ENCODE peak calls at places on chromosomes 12 and 14, in ten cellular contexts. Z, Y, K, I, T, J, L, F, O and S are unnamed samples.

GRCh38 chr14:65462411-65462810 is 49.9 kb downstream of the FUT8 start:
- DNase-seq in K (no peak), Y (no peak), F (no peak), J (peak), O (peak), L (no peak), Z (no peak), I (no peak), T (no peak), S (no peak)

GRCh38 chr14:53358166-53358565 is 205.0 kb upstream of the DDHD1 start:
- DNase-seq in O (no peak), F (no peak), I (no peak), K (no peak), T (no peak), Z (no peak), Y (no peak), J (no peak), L (no peak), S (no peak)

GRCh38 chr14:101027966-101028365 is 124.4 kb upstream of the RTL1 start:
- DNase-seq in T (no peak), K (no peak), Z (no peak), J (no peak), L (no peak), Y (no peak), O (no peak), F (no peak), I (no peak), S (peak)

GRCh38 chr12:182381-182883 is 31.5 kb downstream of the SLC6A12 start:
- DNase-seq in O (peak), I (no peak), J (peak), Y (no peak), L (no peak), T (peak), K (no peak), Z (no peak), F (no peak), S (no peak)

GRCh38 chr14:68552597-68552996 is 240.3 kb downstream of the ZFP36L1 start:
- DNase-seq in L (peak), O (peak), Z (no peak), Y (peak), F (no peak), K (no peak), J (peak), I (no peak), T (no peak), S (no peak)

GRCh38 chr12:95549392-95550084 is 1.7 kb downstream of the USP44 start:
- DNase-seq in Z (no peak), T (no peak), I (no peak), K (no peak), Y (no peak), F (no peak), O (no peak), J (no peak), L (no peak), S (no peak)

GRCh38 chr12:64595863-64596793 is 14.2 kb upstream of the RASSF3 start:
- DNase-seq in O (no peak), L (no peak), Y (no peak), Z (peak), K (no peak), J (no peak), I (no peak), F (no peak), T (no peak), S (no peak)

GRCh38 chr12:95762123-95762785 is 28.3 kb downstream of the NTN4 start:
- DNase-seq in I (no peak), Y (no peak), K (no peak), T (no peak), O (no peak), Z (no peak), J (no peak), L (no peak), F (no peak), S (no peak)

GRCh38 chr12:131793623-131794022 is 34.6 kb upstream of the MMP17 start:
- DNase-seq in K (no peak), J (peak), Z (no peak), O (peak), Y (no peak), F (no peak), T (no peak), I (no peak), L (no peak), S (no peak)

GRCh38 chr12:88951177-88951576 is 370.9 kb upstream of the KITLG start:
- DNase-seq in T (no peak), Z (no peak), J (no peak), O (no peak), F (no peak), I (no peak), K (no peak), L (no peak), Y (no peak), S (no peak)

GRCh38 chr14:93137864-93138263 is 22.1 kb upstream of the ITPK1 start:
- DNase-seq in L (peak), F (peak), Y (no peak), K (no peak), Z (no peak), I (no peak), J (peak), O (peak), T (no peak), S (peak)

GRCh38 chr12:88472775-88473174 is 107.5 kb downstream of the KITLG start:
- DNase-seq in J (peak), K (no peak), I (no peak), L (no peak), Z (no peak), Y (no peak), O (peak), F (no peak), T (no peak), S (no peak)

GRCh38 chr14:93207468-93208308 is 632 bp downstream of the UBR7 start:
- DNase-seq in J (peak), L (no peak), K (no peak), Z (peak), I (peak), Y (peak), T (peak), F (peak), O (peak), S (no peak)

GRCh38 chr14:70358631-70359030 is 852 bp downstream of the COX16 start:
- DNase-seq in L (no peak), T (no peak), K (no peak), Z (no peak), O (peak), Y (no peak), J (peak), F (peak), I (no peak), S (no peak)

GRCh38 chr12:89353188-89353822 is 1.0 kb upstream of the DUSP6 start:
- DNase-seq in Z (no peak), K (no peak), O (peak), T (peak), F (peak), I (peak), J (peak), Y (peak), L (peak), S (peak)

DNA sequence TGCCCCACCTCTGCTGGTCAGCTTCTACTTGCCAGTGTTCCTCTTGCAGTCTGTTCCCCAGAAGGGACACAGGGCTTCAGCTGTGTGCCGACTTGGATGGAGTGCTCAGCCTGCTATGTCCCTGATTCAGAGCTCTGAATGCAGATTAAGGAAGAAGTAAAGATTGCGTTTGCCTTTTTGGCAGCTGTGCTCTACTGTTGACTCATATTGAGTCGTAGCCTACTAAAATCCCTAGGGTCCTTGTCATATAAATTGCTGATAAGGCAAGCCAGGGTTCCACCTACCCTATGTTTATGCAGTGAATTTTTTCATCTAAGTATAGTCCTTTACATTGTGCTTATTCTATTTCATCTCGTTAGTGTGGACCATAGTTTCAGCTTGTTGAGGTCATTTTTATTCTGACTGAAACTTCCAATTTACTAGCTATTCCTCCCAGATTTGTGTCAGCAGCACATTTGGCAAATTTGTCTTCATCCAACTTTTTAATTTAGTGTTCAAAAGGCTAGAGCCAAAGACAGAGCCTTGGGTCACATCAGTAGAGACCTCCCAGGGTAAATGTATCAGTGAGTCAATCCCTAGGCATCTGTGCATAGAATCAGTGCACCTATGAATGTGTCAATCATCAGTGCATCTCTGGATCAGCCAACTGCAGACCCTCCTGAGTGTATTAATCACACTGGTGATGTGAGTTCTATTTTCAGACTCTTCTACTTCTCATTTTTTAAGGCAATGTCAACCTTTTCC is 31.9 kb downstream of the CACNA1C start:
- DNase-seq in F (no peak), J (peak), Z (peak), I (no peak), T (peak), L (peak), K (no peak), O (peak), Y (no peak), S (no peak)
- H3K27ac ChIP-seq in F (no peak), J (peak), Z (no peak), I (no peak), T (peak), L (peak), K (no peak), O (peak), Y (no peak), S (no peak)

GRCh38 chr12:66388512-66388911 is 86.2 kb downstream of the HELB start:
- DNase-seq in L (no peak), I (no peak), J (no peak), Z (no peak), T (no peak), K (no peak), F (no peak), O (no peak), Y (no peak), S (no peak)
- H3K27ac ChIP-seq in L (no peak), I (no peak), J (no peak), Z (no peak), T (no peak), K (no peak), F (no peak), O (no peak), Y (no peak), S (no peak)

GRCh38 chr12:90908465-90908864 is 46.5 kb downstream of the CCER1 start:
- DNase-seq in O (peak), Y (peak), I (no peak), Z (no peak), T (no peak), F (no peak), J (peak), L (no peak), K (no peak), S (no peak)

GRCh38 chr12:90905691-90906370 is 49.1 kb downstream of the CCER1 start:
- DNase-seq in I (no peak), F (no peak), L (no peak), T (no peak), Y (peak), Z (no peak), J (peak), K (no peak), O (peak), S (no peak)

GRCh38 chr12:90915353-90915752 is 39.6 kb downstream of the CCER1 start:
- DNase-seq in J (no peak), O (no peak), I (no peak), F (no peak), Y (no peak), T (no peak), L (no peak), K (no peak), Z (no peak), S (no peak)

GRCh38 chr12:90909069-90909676 is 45.8 kb downstream of the CCER1 start:
- DNase-seq in O (peak), K (no peak), L (no peak), Z (no peak), Y (peak), T (peak), I (peak), F (peak), J (peak), S (no peak)

GRCh38 chr12:90910958-90911357 is 44.0 kb downstream of the CCER1 start:
- DNase-seq in L (no peak), K (no peak), Y (peak), Z (no peak), J (no peak), O (peak), F (no peak), I (no peak), T (no peak), S (no peak)
- H3K27ac ChIP-seq in L (no peak), K (no peak), Y (no peak), Z (no peak), J (no peak), O (no peak), F (no peak), I (no peak), T (no peak), S (no peak)

DNA sequence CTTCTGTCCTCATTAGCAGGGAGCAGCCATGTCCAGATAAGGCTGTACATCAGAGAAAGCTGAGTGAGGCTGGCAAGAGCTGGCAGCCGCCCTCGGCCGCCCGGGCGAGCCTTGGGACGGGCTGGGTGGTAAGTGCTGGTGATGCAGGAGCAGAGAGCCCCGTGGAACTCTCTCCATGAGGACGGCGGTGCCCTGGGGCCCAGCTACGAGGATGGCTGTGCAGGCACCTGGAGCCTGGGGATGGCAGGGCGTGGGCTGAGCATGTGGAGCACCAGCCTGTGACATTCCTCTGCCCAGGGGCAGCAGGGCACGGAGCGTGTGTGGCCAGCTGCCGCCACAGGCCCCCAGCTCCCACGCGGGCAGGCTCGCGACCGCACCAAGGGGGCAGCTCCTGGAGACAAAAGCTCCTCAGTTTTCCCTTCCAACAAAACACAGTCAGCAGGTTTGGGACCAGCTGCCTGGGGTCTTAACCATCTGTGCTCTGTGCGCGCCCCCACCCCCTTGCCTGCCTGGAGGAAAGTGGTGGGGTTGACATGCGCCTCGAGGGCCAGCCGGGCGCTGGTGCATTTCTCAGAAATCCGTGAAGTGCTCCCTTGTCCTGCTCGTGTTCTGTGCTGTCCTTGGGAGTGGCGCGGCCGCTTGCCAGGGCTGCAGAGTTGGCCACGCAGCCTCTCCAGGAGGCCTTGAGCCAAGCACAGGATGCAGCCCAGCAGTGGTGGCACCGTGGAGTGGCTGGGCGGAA is 21.4 kb downstream of the PACS2 start:
- DNase-seq in L (no peak), O (no peak), I (peak), K (no peak), F (no peak), Y (no peak), Z (peak), J (no peak), T (no peak), S (peak)
- H3K27ac ChIP-seq in L (no peak), O (no peak), I (peak), K (no peak), F (peak), Y (no peak), Z (peak), J (no peak), T (peak), S (no peak)

GRCh38 chr14:77009014-77009413 is 19.5 kb downstream of the IRF2BPL start:
- DNase-seq in J (no peak), T (no peak), Z (no peak), K (no peak), O (no peak), Y (no peak), L (no peak), F (no peak), I (no peak), S (no peak)

GRCh38 chr14:77014004-77014604 is 14.4 kb downstream of the IRF2BPL start:
- DNase-seq in L (peak), I (peak), K (no peak), F (peak), J (no peak), Y (peak), T (peak), O (peak), Z (peak), S (peak)

GRCh38 chr14:77014734-77015133 is 13.8 kb downstream of the IRF2BPL start:
- DNase-seq in Z (no peak), K (no peak), T (no peak), Y (no peak), I (no peak), O (no peak), L (no peak), F (no peak), J (no peak), S (no peak)

GRCh38 chr14:77011226-77011762 is 17.2 kb downstream of the IRF2BPL start:
- DNase-seq in F (no peak), Z (no peak), J (no peak), I (no peak), T (no peak), K (no peak), O (no peak), Y (no peak), L (no peak), S (no peak)

DNA sequence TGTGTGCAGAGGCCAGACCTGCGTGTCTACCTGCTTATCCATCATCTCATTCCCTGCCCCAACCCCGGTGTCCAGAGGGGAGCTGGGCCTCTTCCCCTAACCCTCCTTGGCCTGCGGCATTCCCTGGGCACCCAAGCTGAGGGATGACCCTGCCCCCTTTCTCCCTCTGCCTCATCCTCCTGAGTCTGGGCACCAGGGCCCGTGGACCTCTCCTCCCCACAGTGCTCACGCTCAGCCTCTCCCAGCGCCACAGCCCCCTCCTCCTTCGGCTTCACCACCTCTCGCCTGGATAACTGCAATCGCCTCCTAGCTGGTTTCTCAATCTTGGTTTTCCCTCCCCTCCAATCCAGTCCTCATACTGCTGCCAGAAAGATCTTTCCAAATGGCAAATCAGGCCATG is 16.3 kb downstream of the IRF2BPL start:
- DNase-seq in O (no peak), K (no peak), Y (no peak), F (no peak), J (no peak), I (no peak), T (no peak), Z (no peak), L (no peak), S (no peak)
- H3K27ac ChIP-seq in O (no peak), K (no peak), Y (no peak), F (no peak), J (no peak), I (no peak), T (no peak), Z (no peak), L (no peak), S (no peak)

DNA sequence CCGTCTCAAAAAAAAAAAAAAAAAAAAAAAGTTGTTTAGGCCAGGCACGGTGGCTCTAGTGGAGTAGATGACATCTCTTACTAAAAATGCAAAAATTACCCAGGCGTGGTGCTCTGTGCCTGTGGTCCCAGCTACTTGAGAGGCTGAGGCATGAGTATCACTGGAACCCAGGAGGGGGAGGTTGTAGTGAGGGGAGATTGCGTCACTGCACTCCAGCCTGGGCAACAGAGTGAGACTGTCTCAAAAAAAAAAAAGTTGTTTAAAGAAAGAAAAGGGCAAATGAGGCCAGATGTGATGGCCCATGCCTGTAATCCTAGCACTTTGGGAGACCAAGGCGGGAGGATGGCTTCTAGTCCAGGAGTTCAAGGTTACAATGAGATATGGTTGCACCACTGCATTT is 36.6 kb upstream of the SPPL3 start:
- DNase-seq in O (peak), K (no peak), T (no peak), Y (no peak), I (no peak), J (peak), Z (no peak), L (no peak), F (no peak), S (no peak)
- H3K27ac ChIP-seq in O (no peak), K (no peak), T (no peak), Y (no peak), I (no peak), J (no peak), Z (no peak), L (no peak), F (no peak), S (no peak)

GRCh38 chr12:52901715-52902541 is 2.9 kb downstream of the KRT8 start:
- DNase-seq in J (no peak), F (no peak), L (no peak), I (no peak), T (no peak), Y (no peak), O (no peak), K (no peak), Z (no peak), S (no peak)
- H3K27ac ChIP-seq in J (no peak), F (no peak), L (no peak), I (no peak), T (no peak), Y (no peak), O (no peak), K (no peak), Z (no peak), S (no peak)

DNA sequence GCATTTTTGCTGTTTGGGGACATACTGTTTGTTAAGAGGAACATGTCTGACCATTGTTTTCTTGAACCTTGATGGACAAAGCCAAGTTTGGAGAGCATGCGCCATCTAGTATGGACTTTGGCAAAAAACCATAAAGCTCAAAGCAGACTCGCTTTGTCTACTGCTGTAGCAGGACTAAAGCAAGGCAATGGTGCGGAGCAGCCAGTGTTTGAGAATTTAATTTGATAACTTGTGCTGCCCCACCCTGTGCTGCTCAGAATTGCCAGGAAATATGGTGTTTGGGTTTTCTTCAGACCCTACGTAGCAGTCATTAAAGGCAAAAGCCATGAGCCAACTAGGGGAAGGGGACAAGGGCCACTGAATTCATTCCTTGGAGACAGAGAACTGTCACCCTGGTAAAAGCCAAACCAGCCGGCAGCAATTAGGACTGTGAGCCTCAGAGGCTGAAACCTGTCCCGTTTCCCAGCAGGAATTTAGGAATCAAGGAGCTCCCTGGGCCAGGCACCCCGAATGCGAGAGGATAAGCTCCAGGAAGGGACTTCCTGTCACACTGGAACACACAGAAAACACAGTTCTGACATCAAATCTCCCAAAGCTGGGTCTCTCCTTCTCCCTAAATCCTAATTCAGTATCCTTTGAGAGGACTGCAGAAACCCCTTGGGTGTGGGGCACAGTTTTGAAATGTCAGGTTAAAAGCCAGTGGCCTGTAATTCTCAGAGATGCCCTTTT is 1.1 kb downstream of the AVIL start:
- DNase-seq in K (no peak), J (no peak), O (no peak), T (no peak), F (no peak), Y (no peak), I (no peak), Z (no peak), L (no peak), S (no peak)
- H3K27ac ChIP-seq in K (peak), J (peak), O (no peak), T (peak), F (no peak), Y (no peak), I (no peak), Z (peak), L (peak), S (no peak)